ENCODE peak calls at places on chromosomes 1 and 21, in six cellular contexts. One of them, this sample, is unnamed.

GRCh38 chr1:87024936-87025537 is 110.6 kb downstream of the HS2ST1 start:
- DNase-seq in GM13976: peak; percentile 25
- DNase-seq in left ventricle myocardium inferior: no peak
- DNase-seq in glutamatergic neuron: no peak
- DNase-seq in pancreas: no peak
- DNase-seq in CD8-positive, alpha-beta T cell: no peak
- DNase-seq in this sample: no peak

GRCh38 chr1:10625076-10625475 is 150.3 kb downstream of the PEX14 start:
- DNase-seq in GM13976: no peak
- DNase-seq in left ventricle myocardium inferior: no peak
- DNase-seq in glutamatergic neuron: no peak
- DNase-seq in pancreas: peak; percentile 41
- DNase-seq in CD8-positive, alpha-beta T cell: no peak
- DNase-seq in this sample: no peak

GRCh38 chr21:26169611-26170470 is 729 bp downstream of the APP start:
- DNase-seq in GM13976: peak; percentile 77
- DNase-seq in left ventricle myocardium inferior: peak; percentile 69
- DNase-seq in glutamatergic neuron: peak; percentile 71
- DNase-seq in pancreas: peak; percentile 86
- DNase-seq in CD8-positive, alpha-beta T cell: peak; percentile 28
- DNase-seq in this sample: peak; percentile 61

GRCh38 chr1:1206376-1207253 is at the start of gene TNFRSF18:
- DNase-seq in GM13976: peak; percentile 80
- DNase-seq in left ventricle myocardium inferior: peak; percentile 9
- DNase-seq in glutamatergic neuron: peak; percentile 25
- DNase-seq in pancreas: peak; percentile 77
- DNase-seq in CD8-positive, alpha-beta T cell: peak; percentile 31
- DNase-seq in this sample: peak; percentile 65

GRCh38 chr1:117029690-117030089 is 28.1 kb downstream of the CD101 start:
- DNase-seq in GM13976: no peak
- DNase-seq in left ventricle myocardium inferior: no peak
- DNase-seq in glutamatergic neuron: no peak
- DNase-seq in pancreas: no peak
- DNase-seq in CD8-positive, alpha-beta T cell: no peak
- DNase-seq in this sample: no peak

GRCh38 chr1:2179283-2180013 is 15.1 kb downstream of the FAAP20 start:
- DNase-seq in GM13976: no peak
- DNase-seq in left ventricle myocardium inferior: no peak
- DNase-seq in glutamatergic neuron: peak; percentile 75
- DNase-seq in pancreas: no peak
- DNase-seq in CD8-positive, alpha-beta T cell: no peak
- DNase-seq in this sample: no peak

GRCh38 chr1:186828612-186829542 is at the start of gene PLA2G4A:
- DNase-seq in GM13976: peak; percentile 56
- DNase-seq in left ventricle myocardium inferior: peak; percentile 19
- DNase-seq in glutamatergic neuron: no peak
- DNase-seq in pancreas: no peak
- DNase-seq in CD8-positive, alpha-beta T cell: no peak
- DNase-seq in this sample: peak; percentile 19

GRCh38 chr1:231157311-231157710 is 4.5 kb upstream of the TRIM67 start:
- DNase-seq in GM13976: no peak
- DNase-seq in left ventricle myocardium inferior: no peak
- DNase-seq in glutamatergic neuron: no peak
- DNase-seq in pancreas: no peak
- DNase-seq in CD8-positive, alpha-beta T cell: no peak
- DNase-seq in this sample: no peak

GRCh38 chr21:14687277-14687642 is 141.1 kb upstream of the SAMSN1 start:
- DNase-seq in GM13976: peak; percentile 21
- DNase-seq in left ventricle myocardium inferior: no peak
- DNase-seq in glutamatergic neuron: no peak
- DNase-seq in pancreas: no peak
- DNase-seq in CD8-positive, alpha-beta T cell: no peak
- DNase-seq in this sample: no peak

GRCh38 chr1:212827831-212828278 is 19.6 kb downstream of the SPATA45 start:
- DNase-seq in GM13976: no peak
- DNase-seq in left ventricle myocardium inferior: no peak
- DNase-seq in glutamatergic neuron: no peak
- DNase-seq in pancreas: no peak
- DNase-seq in CD8-positive, alpha-beta T cell: no peak
- DNase-seq in this sample: no peak

GRCh38 chr21:46285761-46286667 is at the start of gene YBEY:
- DNase-seq in GM13976: peak; percentile 98
- DNase-seq in left ventricle myocardium inferior: peak; percentile 92
- DNase-seq in glutamatergic neuron: peak; percentile 92
- DNase-seq in pancreas: peak; percentile 93
- DNase-seq in CD8-positive, alpha-beta T cell: peak; percentile 80
- DNase-seq in this sample: peak; percentile 88
- TF ChIP-seq CTCF in GM13976: peak; percentile 28
- TF ChIP-seq CTCF in left ventricle myocardium inferior: peak; percentile 58
- TF ChIP-seq CTCF in glutamatergic neuron: no peak
- TF ChIP-seq CTCF in pancreas: peak; percentile 21
- TF ChIP-seq CTCF in CD8-positive, alpha-beta T cell: peak; percentile 43
- TF ChIP-seq CTCF in this sample: no peak

DNA sequence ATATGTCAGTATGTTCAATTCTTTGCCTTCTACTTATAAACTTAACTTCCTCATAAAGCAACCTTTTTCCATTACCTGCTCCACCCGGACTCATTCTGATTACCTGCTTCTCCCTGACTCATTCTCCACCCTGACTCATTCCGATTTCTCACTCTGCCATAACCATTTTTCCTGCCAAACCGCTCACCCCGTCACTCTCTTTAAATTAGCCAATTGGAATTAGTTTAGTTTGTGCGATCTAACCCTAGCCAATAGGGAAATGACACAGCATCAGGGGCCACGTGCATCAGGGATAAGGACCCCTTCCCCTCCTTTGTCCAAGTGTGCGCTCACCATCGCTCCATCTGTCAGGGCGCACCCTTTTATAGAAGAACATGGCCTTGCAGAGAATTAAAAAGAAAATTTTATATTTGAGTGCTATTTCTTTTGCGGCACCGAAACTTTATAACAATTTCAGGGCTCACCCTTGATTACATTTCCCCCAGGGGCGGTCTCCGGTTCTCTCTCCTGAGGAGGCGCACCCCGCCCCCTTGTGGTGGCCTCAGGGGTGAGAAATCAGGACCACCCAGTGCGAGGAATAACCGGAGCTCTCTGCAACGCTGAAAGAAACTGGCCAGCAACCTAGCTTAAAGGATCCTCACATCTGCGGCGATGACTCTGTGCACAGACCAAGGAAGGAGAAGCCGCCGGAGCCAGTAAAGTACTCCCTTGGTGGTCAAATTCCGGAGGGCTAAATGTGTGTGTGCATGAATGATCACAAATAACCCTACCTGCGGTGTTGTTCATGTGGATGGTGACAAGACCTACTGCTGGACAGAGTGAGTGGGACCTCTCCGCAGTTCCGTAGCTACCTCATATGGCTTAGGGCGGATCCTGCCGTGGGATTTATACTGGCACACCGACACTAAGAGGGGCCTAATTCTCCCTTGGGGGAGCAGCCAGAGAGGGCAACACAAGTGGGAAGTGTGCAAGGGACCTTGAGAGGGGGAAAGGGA is 30.3 kb upstream of the CBR3 start:
- DNase-seq in GM13976: no peak
- DNase-seq in left ventricle myocardium inferior: peak; percentile 46
- DNase-seq in glutamatergic neuron: peak; percentile 77
- DNase-seq in pancreas: no peak
- DNase-seq in CD8-positive, alpha-beta T cell: peak; percentile 70
- DNase-seq in this sample: peak; percentile 80
- TF ChIP-seq CTCF in GM13976: peak; percentile 19
- TF ChIP-seq CTCF in left ventricle myocardium inferior: peak; percentile 74
- TF ChIP-seq CTCF in glutamatergic neuron: peak; percentile 72
- TF ChIP-seq CTCF in pancreas: peak; percentile 30
- TF ChIP-seq CTCF in CD8-positive, alpha-beta T cell: peak; percentile 63
- TF ChIP-seq CTCF in this sample: peak; percentile 67

GRCh38 chr1:223731076-223731770 is 18.9 kb downstream of the CAPN2 start:
- DNase-seq in GM13976: no peak
- DNase-seq in left ventricle myocardium inferior: peak; percentile 72
- DNase-seq in glutamatergic neuron: no peak
- DNase-seq in pancreas: no peak
- DNase-seq in CD8-positive, alpha-beta T cell: no peak
- DNase-seq in this sample: no peak
- TF ChIP-seq CTCF in GM13976: no peak
- TF ChIP-seq CTCF in left ventricle myocardium inferior: no peak
- TF ChIP-seq CTCF in glutamatergic neuron: no peak
- TF ChIP-seq CTCF in pancreas: no peak
- TF ChIP-seq CTCF in CD8-positive, alpha-beta T cell: no peak
- TF ChIP-seq CTCF in this sample: no peak

GRCh38 chr1:155083865-155084721 is 5.5 kb downstream of the EFNA3 start:
- DNase-seq in GM13976: no peak
- DNase-seq in left ventricle myocardium inferior: no peak
- DNase-seq in glutamatergic neuron: no peak
- DNase-seq in pancreas: peak; percentile 77
- DNase-seq in CD8-positive, alpha-beta T cell: no peak
- DNase-seq in this sample: no peak
- TF ChIP-seq CTCF in GM13976: peak; percentile 24
- TF ChIP-seq CTCF in left ventricle myocardium inferior: no peak
- TF ChIP-seq CTCF in glutamatergic neuron: no peak
- TF ChIP-seq CTCF in pancreas: no peak
- TF ChIP-seq CTCF in CD8-positive, alpha-beta T cell: no peak
- TF ChIP-seq CTCF in this sample: no peak

DNA sequence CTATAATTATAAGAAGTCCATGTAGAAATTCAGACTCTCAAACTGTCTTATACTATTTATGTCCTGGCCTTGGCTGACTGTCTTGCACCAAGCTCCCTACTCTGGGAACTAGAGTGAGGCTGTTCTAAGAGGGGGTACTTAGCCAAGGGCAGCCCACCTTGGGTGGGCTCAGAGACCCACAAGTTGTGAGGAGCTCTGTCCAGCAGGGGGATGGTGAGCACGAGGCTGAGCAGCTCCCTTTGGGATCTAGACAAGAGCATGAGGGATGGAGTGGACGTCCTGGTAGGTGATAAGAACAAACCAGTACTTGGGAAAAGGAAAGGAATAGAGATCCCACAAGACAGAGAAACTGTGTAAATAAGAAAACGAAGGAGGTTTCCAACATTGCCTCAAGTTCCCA is 127.1 kb upstream of the SLC44A3 start:
- DNase-seq in GM13976: no peak
- DNase-seq in left ventricle myocardium inferior: no peak
- DNase-seq in glutamatergic neuron: peak; percentile 36
- DNase-seq in pancreas: no peak
- DNase-seq in CD8-positive, alpha-beta T cell: no peak
- DNase-seq in this sample: no peak
- TF ChIP-seq CTCF in GM13976: no peak
- TF ChIP-seq CTCF in left ventricle myocardium inferior: no peak
- TF ChIP-seq CTCF in glutamatergic neuron: peak; percentile 42
- TF ChIP-seq CTCF in pancreas: no peak
- TF ChIP-seq CTCF in CD8-positive, alpha-beta T cell: no peak
- TF ChIP-seq CTCF in this sample: no peak

GRCh38 chr1:45026446-45026845 is 14.4 kb downstream of the UROD start:
- DNase-seq in GM13976: no peak
- DNase-seq in left ventricle myocardium inferior: no peak
- DNase-seq in glutamatergic neuron: no peak
- DNase-seq in pancreas: no peak
- DNase-seq in CD8-positive, alpha-beta T cell: no peak
- DNase-seq in this sample: no peak
- TF ChIP-seq CTCF in GM13976: no peak
- TF ChIP-seq CTCF in left ventricle myocardium inferior: no peak
- TF ChIP-seq CTCF in glutamatergic neuron: no peak
- TF ChIP-seq CTCF in pancreas: no peak
- TF ChIP-seq CTCF in CD8-positive, alpha-beta T cell: no peak
- TF ChIP-seq CTCF in this sample: no peak

DNA sequence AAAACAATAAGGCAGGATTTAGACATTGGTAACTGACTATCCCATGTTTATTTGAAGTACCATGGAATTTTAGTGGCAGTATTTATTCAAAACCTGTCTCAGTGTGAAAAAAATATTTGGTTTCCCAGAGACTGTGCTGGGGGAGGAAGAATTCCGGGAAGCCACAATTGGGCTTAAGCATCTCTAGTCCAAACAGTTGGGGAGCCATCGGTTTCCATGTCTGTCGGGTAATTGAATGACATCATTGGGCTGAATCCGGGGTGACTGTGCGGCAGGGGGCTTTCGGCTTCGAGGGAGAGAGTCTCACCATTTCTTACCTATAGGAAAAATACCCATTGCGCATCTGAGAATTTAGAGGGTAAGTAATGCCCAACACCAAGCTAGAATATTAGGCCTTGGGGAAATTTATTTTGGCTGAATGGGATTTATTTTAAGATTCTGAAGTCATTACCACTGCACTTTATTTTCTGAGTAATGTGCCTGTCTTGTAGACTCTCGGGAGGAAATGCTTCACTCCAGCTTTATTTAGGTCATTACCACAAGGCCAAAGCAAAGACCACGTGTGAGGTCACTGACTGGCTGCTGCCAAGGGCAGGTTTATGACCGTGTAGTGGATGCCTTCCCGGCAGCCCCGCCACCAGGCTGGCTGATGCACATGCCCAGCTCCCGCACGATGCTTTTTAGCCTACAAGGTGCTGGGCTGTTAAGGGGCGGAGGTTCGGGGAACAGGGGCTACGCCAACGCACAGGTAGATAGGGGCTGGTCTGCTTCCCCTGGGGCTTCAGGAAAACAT is 23.1 kb upstream of the UMODL1 start:
- DNase-seq in GM13976: no peak
- DNase-seq in left ventricle myocardium inferior: no peak
- DNase-seq in glutamatergic neuron: no peak
- DNase-seq in pancreas: no peak
- DNase-seq in CD8-positive, alpha-beta T cell: no peak
- DNase-seq in this sample: no peak
- TF ChIP-seq CTCF in GM13976: no peak
- TF ChIP-seq CTCF in left ventricle myocardium inferior: no peak
- TF ChIP-seq CTCF in glutamatergic neuron: no peak
- TF ChIP-seq CTCF in pancreas: no peak
- TF ChIP-seq CTCF in CD8-positive, alpha-beta T cell: no peak
- TF ChIP-seq CTCF in this sample: no peak

DNA sequence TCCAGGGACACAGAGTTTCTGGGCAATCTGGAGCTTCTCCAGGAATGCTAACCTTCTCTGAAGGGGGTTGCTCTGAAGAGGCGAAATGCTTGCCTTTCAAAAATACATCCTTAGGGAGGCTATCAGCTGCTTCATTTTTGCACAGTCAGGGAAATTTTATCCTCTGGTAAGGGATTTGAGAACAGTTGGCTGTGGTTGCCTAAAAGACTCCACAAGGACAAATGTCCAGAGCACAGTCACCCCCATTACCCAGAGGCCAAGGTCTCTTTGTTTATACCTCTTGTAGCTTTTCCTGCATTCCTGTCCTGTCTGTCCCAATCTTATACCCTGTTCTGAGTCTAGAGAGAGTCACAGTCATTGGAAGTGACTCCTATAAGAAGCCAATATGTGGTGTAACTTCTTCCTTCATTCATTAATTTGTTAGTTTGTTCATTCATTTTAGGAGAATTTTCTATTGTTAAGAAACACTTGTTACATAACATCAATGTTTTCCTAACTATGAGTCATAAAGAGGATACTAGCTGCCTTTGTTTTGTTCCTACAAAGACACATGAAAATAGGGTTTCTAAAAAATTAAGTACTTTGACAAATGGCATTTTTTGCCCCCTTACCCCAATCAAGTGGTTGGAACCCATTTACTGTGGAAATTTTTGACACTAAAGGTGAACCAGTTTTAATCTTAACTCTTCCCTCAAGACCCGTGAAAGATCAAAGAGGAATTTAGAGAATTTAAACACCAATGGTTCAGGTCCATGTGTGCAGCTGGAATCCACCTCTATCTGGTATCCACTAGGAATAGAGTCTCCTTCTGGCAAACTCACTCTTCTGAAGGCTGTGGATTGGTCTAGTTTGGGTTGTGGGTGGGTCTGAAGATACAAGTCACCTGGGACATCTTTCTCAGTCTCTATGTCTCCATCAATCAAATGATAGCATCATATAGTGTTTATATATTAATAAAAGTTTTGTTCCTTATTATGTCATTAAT is 47.1 kb downstream of the GPR88 start:
- DNase-seq in GM13976: no peak
- DNase-seq in left ventricle myocardium inferior: no peak
- DNase-seq in glutamatergic neuron: no peak
- DNase-seq in pancreas: no peak
- DNase-seq in CD8-positive, alpha-beta T cell: no peak
- DNase-seq in this sample: no peak
- TF ChIP-seq CTCF in GM13976: no peak
- TF ChIP-seq CTCF in left ventricle myocardium inferior: no peak
- TF ChIP-seq CTCF in glutamatergic neuron: no peak
- TF ChIP-seq CTCF in pancreas: no peak
- TF ChIP-seq CTCF in CD8-positive, alpha-beta T cell: no peak
- TF ChIP-seq CTCF in this sample: no peak